ENCODE peak calls at places on chromosomes 16 and 17, in five cellular contexts. J, P, K, Q and U are unnamed samples.

GRCh38 chr17:50630524-50631194 is 4.0 kb upstream of the ABCC3 start:
- DNase-seq in Q (no peak), J (no peak), K (peak; percentile 79), P (peak; percentile 70), U (peak; percentile 69)

GRCh38 chr17:80316927-80317705 is 56.5 kb downstream of the RNF213 start:
- DNase-seq in J (no peak), Q (peak; percentile 87), P (no peak), K (no peak), U (no peak)

GRCh38 chr17:75809631-75810111 is 25.1 kb downstream of the UNK start:
- DNase-seq in P (no peak), Q (no peak), J (no peak), K (peak; percentile 28), U (no peak)

GRCh38 chr16:68995011-68995504 is 110.4 kb upstream of the HAS3 start:
- DNase-seq in K (peak; percentile 56), P (peak; percentile 34), Q (no peak), J (no peak), U (no peak)

GRCh38 chr16:88697831-88698693 is 8.1 kb downstream of the RNF166 start:
- DNase-seq in J (no peak), K (peak; percentile 59), Q (no peak), P (no peak), U (no peak)

GRCh38 chr16:9138021-9138680 is 46.7 kb downstream of the HAPSTR1 start:
- DNase-seq in K (no peak), P (no peak), J (no peak), Q (no peak), U (peak; percentile 41)

GRCh38 chr16:4115209-4115940 is 867 bp downstream of the ADCY9 start:
- DNase-seq in J (peak; percentile 49), Q (peak; percentile 77), K (peak; percentile 71), P (peak; percentile 23), U (peak; percentile 83)

GRCh38 chr17:28748852-28749515 is 5.2 kb downstream of the TRAF4 start:
- DNase-seq in P (no peak), J (no peak), K (peak; percentile 49), Q (no peak), U (peak; percentile 66)

GRCh38 chr16:5900046-5900445 is 802.5 kb upstream of the EEF2KMT start:
- DNase-seq in J (no peak), K (no peak), Q (no peak), P (no peak), U (no peak)

GRCh38 chr17:57877803-57878202 is 28.0 kb upstream of the MRPS23 start:
- DNase-seq in K (no peak), P (no peak), J (no peak), Q (no peak), U (no peak)
- H3K27me3 ChIP-seq in K (no peaks in the 10 kb centered on the region), P (no peaks in the 10 kb centered on the region), J (no peaks in the 10 kb centered on the region), Q (no peaks in the 10 kb centered on the region), U (no peaks in the 10 kb centered on the region)

DNA sequence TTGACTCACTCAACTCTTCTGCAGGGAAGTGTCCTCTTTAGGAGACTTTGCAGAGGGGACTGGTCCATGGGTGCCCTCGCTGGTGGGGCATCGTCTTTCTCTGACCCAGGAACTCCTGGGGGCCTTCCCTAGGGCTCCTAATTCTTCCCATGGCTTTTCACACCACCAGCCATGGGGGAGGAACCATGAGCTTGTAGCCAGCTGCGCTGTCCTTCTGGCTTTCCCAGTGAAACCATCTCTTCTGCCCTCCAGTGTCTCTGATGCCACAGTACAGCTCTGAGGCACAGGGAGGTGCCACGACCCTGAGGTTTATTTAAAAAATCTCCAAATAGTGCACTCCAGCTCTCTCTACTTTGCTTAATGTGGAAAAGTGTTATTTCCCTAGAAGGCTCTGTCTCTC is 78.6 kb downstream of the SDR42E1 start:
- DNase-seq in Q (no peak), P (no peak), J (no peak), K (no peak), U (no peak)
- TF ChIP-seq CTCF in Q (no peak), P (no peak), J (no peak), K (peak; percentile 37), U (no peak)

GRCh38 chr16:87584271-87584670 is 18.0 kb upstream of the JPH3 start:
- DNase-seq in J (no peak), Q (no peak), P (no peak), K (no peak), U (no peak)
- H3K27me3 ChIP-seq in J (no peaks in the 10 kb centered on the region), Q (peaks cover 31% of the 10 kb centered on the region), P (peaks cover 13% of the 10 kb centered on the region), K (no peaks in the 10 kb centered on the region), U (no peaks in the 10 kb centered on the region)

DNA sequence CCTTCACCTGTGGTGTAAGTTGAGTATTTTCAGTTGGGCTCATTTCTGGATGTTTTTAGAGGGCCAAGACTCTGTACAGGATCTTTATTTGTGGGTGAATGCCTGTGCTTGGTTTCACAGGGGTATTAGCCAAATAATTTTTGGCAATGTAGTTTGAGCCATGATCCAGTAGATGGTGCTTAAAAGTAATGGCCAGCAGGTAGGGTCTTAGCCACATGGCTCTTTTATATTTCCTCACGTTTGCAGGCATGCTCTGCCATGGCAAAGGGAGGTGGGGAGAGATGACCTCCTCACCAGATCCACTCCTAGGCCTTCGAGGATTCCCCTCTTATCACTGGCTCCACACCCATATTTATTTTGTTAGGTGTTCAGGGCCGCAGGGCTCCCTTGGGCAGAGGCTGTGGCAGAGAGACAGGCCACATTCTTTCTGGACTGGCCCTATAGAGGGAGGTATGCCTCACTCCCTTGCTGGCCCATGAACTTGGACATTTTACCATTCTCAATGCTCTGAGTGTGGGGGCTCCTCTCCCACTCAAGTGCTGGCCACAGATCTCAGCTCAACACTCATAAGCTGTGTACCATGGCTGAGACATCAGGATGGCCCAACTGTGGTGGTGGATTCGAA is 417.1 kb downstream of the XYLT1 start:
- DNase-seq in K (no peak), P (no peak), Q (no peak), J (no peak), U (no peak)
- TF ChIP-seq CTCF in K (peak; percentile 59), P (no peak), Q (no peak), J (no peak), U (no peak)

DNA sequence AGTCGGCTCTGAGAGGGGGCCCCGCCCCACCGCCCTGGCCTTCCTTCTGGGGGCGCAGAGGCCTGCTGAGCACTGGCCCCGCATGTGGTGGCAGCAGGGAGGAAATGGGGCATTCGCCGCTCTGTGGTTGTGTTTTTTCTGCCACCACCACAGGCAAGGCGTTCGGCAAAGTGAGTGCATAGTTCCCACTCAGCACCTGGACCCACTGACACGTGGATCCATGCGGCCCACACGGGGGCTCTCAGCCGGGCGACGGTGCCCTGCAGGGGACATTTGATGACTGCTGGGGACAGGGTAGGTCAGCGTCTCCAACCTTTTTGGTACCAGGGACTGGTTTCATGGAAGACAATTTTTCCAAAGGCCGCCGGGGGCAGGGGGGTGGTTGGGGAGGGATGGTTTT is 70.9 kb downstream of the ENGASE start:
- DNase-seq in K (no peak), Q (no peak), P (no peak), J (no peak), U (no peak)
- H3K27me3 ChIP-seq in K (no peaks in the 10 kb centered on the region), Q (no peaks in the 10 kb centered on the region), P (peaks cover 3% of the 10 kb centered on the region), J (no peaks in the 10 kb centered on the region), U (no peaks in the 10 kb centered on the region)

DNA sequence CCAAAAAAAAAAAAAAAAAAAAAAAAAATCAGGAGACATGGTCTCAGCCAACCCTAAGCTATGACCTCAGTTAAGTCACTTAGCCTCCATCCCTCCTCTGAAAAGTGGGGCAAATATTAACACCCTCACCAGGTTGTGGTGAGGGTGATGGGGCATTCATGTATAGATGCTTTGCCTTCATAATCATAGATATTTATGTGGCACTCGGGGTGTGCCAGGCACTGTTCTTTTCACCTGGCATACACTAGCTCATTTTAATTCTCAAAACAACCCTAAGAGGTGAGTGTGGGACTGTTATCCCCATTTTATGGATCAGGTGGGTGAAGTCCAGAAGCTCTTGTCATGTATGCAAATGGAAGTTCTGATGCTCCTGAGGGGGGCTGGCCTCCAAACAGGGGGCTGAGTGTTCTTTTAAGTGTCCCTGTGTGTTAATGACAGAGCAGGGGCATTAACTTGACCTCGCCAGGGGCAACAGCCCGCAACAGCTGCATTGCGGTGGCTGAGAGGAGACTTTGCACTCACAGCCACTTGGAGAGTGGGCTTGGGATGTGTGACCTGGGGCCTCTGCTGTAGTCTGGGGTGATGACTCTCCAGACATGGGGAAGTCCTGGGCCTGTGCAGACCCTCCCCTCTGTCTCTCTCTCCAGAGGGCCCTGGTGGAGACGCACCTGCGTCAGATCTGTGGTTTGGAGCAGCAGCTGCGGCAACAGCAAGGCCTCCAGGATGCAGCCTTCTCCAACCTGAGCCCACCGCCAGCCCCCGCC is 4.2 kb downstream of the TBKBP1 start:
- DNase-seq in J (no peak), Q (peak; percentile 56), K (no peak), P (no peak), U (no peak)
- TF ChIP-seq CTCF in J (no peak), Q (no peak), K (no peak), P (no peak), U (no peak)